ENCODE peak calls at places on chromosomes 3 and 15, in five cellular contexts. X is psoas muscle, F is GM23338, H is cardiac fibroblast, G is B cell. R is an unnamed sample.

GRCh38 chr3:157086053-157086761 is 73.7 kb downstream of the CCNL1 start:
- DNase-seq in X (peak; percentile 79), F (no peak), H (no peak), G (no peak), R (no peak)

GRCh38 chr3:61422945-61423740 is 138.2 kb upstream of the PTPRG start:
- DNase-seq in X (no peak), F (no peak), H (no peak), G (no peak), R (no peak)

GRCh38 chr3:46110701-46111493 is 83.6 kb upstream of the XCR1 start:
- DNase-seq in X (no peak), F (peak; percentile 19), H (peak; percentile 86), G (no peak), R (peak; percentile 89)

GRCh38 chr15:100847194-100847593 is 32.4 kb upstream of the ALDH1A3 start:
- DNase-seq in X (no peak), F (no peak), H (no peak), G (no peak), R (no peak)

GRCh38 chr3:9422712-9423424 is 25.5 kb downstream of the SETD5 start:
- DNase-seq in X (peak; percentile 65), F (peak; percentile 75), H (peak; percentile 98), G (peak; percentile 25), R (peak; percentile 95)

GRCh38 chr15:62900071-62900812 is 142.3 kb upstream of the TPM1 start:
- DNase-seq in X (no peak), F (no peak), H (no peak), G (no peak), R (no peak)

GRCh38 chr3:39882111-39882510 is 72.7 kb downstream of the MYRIP start:
- DNase-seq in X (no peak), F (no peak), H (no peak), G (no peak), R (no peak)

GRCh38 chr3:133547432-133548041 is 25.9 kb upstream of the CDV3 start:
- DNase-seq in X (no peak), F (peak; percentile 56), H (peak; percentile 85), G (no peak), R (peak; percentile 70)

GRCh38 chr3:86787091-86787490 is 203.9 kb downstream of the VGLL3 start:
- DNase-seq in X (no peak), F (peak; percentile 11), H (peak; percentile 43), G (no peak), R (peak; percentile 37)

GRCh38 chr3:53134631-53135232 is 4.5 kb upstream of the RFT1 start:
- DNase-seq in X (peak; percentile 89), F (peak; percentile 85), H (peak; percentile 84), G (peak; percentile 79), R (peak; percentile 70)
- TF ChIP-seq CTCF in X (peak; percentile 81), F (peak; percentile 86), H (peak; percentile 88), G (peak; percentile 86), R (peak; percentile 90)

GRCh38 chr3:63914312-63914711 is 2.1 kb upstream of the SCAANT1 start:
- DNase-seq in X (no peak), F (no peak), H (peak; percentile 83), G (no peak), R (peak; percentile 11)
- TF ChIP-seq CTCF in X (no peak), F (no peak), H (no peak), G (no peak), R (no peak)

DNA sequence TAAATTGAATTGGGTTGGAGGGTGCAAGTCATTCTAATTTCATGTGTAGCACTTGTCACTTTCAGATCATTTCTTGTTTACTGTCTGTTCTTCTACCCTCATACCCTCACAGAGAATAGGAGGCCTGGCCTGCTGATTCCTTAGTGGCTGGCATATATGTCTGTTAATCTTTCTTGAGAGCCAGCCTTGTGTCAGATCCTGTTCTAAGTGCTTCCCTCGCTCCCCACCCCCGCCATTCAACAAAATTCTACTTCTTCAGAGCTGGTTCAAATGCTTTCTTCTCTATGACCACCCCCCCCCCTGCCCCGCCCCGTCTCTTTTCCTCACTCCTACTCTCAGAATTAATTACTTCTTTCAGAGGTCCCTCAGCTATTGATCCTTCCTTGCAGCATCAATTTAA is 1.5 kb upstream of the U2SURP start:
- DNase-seq in X (no peak), F (no peak), H (peak; percentile 27), G (no peak), R (no peak)
- TF ChIP-seq CTCF in X (no peak), F (no peak), H (no peak), G (no peak), R (no peak)

DNA sequence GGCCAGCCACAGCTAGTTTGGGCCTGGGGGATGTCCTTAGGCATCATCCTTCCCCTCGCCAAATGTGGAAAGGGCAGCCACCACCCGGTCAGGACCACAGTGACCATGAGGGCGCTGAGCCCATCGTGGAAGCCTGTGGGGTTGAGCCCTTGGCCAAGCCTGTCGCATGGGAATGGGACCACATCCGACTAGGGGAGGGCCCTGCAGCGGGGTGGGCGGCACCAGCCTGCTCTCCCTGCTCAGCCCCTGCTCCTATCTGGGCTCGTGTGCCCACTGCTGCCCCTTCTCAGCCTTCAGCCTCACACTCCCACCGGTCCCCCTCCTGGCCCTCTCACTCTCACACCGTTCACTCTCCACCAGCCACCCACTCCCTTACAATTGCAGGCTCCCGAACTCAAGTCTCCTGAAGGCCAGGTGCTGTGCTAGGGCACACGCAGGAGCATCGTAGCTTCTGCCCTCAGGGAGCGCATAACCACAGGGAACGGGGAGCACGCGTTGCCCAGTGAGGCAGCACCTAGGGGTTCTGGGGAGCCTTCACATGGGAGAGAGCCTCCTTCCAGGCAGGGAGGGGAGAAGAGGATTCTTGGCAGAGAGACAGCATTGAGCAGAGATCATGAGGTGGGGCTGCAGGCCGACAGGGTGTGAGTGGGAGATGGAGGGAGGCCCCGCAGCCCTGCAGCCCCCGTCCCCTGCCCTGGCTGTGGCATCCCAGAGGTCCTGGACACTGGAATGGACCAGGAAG is 26.1 kb downstream of the LOXL1 start:
- DNase-seq in X (peak; percentile 54), F (no peak), H (no peak), G (no peak), R (no peak)
- TF ChIP-seq CTCF in X (no peak), F (no peak), H (no peak), G (no peak), R (no peak)

R was measured in HFFc6.